ENCODE peak calls at places on chromosomes 16 and 17, in six cellular contexts. D, U, F, Z, X and S are unnamed samples.

GRCh38 chr16:66741131-66741900 is 10.1 kb downstream of the DYNC1LI2 start:
- DNase-seq in Z (peak; percentile 83), D (peak; percentile 76), U (peak; percentile 94), F (peak; percentile 91), X (peak; percentile 22), S (no peak)

GRCh38 chr16:72202014-72202413 is 30.1 kb upstream of the PMFBP1 start:
- DNase-seq in Z (no peak), D (no peak), F (no peak), X (no peak), U (no peak), S (no peak)

GRCh38 chr17:633133-633532 is 81.5 kb downstream of the VPS53 start:
- DNase-seq in F (no peak), X (no peak), D (no peak), U (no peak), Z (no peak), S (no peak)

GRCh38 chr17:12047977-12048376 is 27.3 kb downstream of the MAP2K4 start:
- DNase-seq in U (peak; percentile 20), Z (no peak), F (no peak), D (no peak), X (no peak), S (no peak)

GRCh38 chr17:37488009-37488604 is 1.6 kb upstream of the DUSP14 start:
- DNase-seq in X (peak; percentile 83), Z (no peak), F (peak; percentile 45), U (peak; percentile 94), D (peak; percentile 78), S (peak; percentile 58)

GRCh38 chr16:67538666-67539101 is 10.1 kb downstream of the RIPOR1 start:
- DNase-seq in Z (no peak), F (no peak), X (peak; percentile 56), D (no peak), U (peak; percentile 90), S (peak; percentile 74)

GRCh38 chr16:3235856-3236669 is 1.1 kb upstream of the ZNF200 start:
- DNase-seq in X (peak; percentile 42), U (peak; percentile 39), Z (peak; percentile 84), D (peak; percentile 27), F (peak; percentile 47), S (peak; percentile 63)

GRCh38 chr16:23107878-23108277 is 41.4 kb downstream of the USP31 start:
- DNase-seq in U (no peak), F (no peak), X (no peak), Z (no peak), D (no peak), S (no peak)

GRCh38 chr17:17757944-17758343 is 76.7 kb downstream of the RAI1 start:
- DNase-seq in Z (no peak), U (no peak), X (no peak), D (no peak), F (no peak), S (no peak)

GRCh38 chr17:56593741-56594527 is 435 bp downstream of the NOG start:
- DNase-seq in F (peak; percentile 63), X (no peak), Z (peak; percentile 85), D (peak; percentile 64), U (peak; percentile 66), S (peak; percentile 91)

GRCh38 chr17:15440347-15440746 is 27.1 kb downstream of the CDRT4 start:
- DNase-seq in D (no peak), F (no peak), Z (no peak), X (no peak), U (no peak), S (no peak)

GRCh38 chr17:46199379-46199778 is 6.2 kb upstream of the KANSL1 start:
- DNase-seq in U (peak; percentile 32), X (no peak), Z (no peak), F (no peak), D (no peak), S (no peak)

GRCh38 chr17:3852561-3852960 is 6.5 kb upstream of the NCBP3 start:
- DNase-seq in D (no peak), U (peak; percentile 56), Z (no peak), X (no peak), F (no peak), S (no peak)

GRCh38 chr17:2233441-2233947 is 70.1 kb downstream of the SMG6 start:
- DNase-seq in D (no peak), U (peak; percentile 49), F (no peak), Z (no peak), X (no peak), S (peak; percentile 55)
- H3K27ac ChIP-seq in D (no peak overlapping the region), U (no peak overlapping the region), F (peak overlapping the region; percentile 48), Z (peak overlapping the region; percentile 66), X (no peak overlapping the region), S (no peak overlapping the region)

GRCh38 chr16:58466396-58466795 is 33.5 kb upstream of the NDRG4 start:
- DNase-seq in X (no peak), U (no peak), F (no peak), Z (no peak), D (no peak), S (no peak)

GRCh38 chr16:58462997-58463891 is 36.7 kb upstream of the NDRG4 start:
- DNase-seq in X (no peak), F (no peak), Z (no peak), D (no peak), U (no peak), S (peak; percentile 78)

GRCh38 chr16:58464047-58464915 is 35.7 kb upstream of the NDRG4 start:
- DNase-seq in F (no peak), Z (no peak), X (no peak), D (peak; percentile 59), U (no peak), S (peak; percentile 79)

GRCh38 chr16:58465817-58466216 is 34.1 kb upstream of the NDRG4 start:
- DNase-seq in D (no peak), U (no peak), X (no peak), Z (no peak), F (no peak), S (no peak)

DNA sequence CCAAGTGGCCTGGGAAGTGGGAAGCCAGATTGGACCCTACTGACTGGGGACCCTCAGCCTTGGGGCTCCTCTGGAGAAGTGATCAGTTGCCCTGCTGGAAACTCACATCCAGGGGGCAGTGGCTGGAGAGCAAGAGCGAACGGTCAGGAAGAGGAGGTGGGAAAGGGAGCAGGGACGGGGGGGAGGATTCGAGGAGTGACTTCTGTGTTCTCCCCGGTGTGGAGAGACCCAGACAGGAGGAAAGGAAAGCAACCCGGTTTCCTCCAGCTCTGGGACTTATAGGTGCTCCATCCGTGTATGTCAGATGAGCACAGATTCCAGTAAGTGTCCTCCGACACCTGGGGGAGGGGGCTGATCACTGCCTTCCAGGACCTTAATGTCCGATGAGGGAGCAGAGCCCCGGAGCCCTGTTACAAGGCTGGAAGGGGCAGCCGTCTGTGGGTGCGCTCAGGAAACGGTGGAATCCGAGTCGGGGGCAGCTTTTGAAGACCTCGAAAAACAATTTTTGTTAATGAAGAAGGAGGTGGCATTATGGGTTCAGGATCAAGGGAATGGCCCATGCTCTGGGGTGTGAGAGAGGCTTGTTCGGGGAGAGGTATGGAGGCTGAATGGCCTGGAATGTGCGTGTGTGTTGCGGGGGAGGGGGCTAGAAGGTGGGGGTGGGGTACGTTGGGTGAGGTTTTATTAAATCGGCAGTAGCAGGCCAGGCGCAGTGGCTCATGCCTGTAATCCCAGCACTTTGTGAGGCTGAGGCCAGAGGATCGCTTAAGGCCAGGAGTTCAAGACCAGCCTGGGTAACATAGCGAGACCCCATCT is 34.8 kb upstream of the NDRG4 start:
- DNase-seq in Z (no peak), X (peak; percentile 78), D (no peak), F (no peak), U (no peak), S (peak; percentile 87)
- H3K4me3 ChIP-seq in Z (peak overlapping the region; percentile 52), X (peak overlapping the region; percentile 15), D (no peak overlapping the region), F (peak overlapping the region; percentile 64), U (peak overlapping the region; percentile 57), S (peak overlapping the region; percentile 89)

DNA sequence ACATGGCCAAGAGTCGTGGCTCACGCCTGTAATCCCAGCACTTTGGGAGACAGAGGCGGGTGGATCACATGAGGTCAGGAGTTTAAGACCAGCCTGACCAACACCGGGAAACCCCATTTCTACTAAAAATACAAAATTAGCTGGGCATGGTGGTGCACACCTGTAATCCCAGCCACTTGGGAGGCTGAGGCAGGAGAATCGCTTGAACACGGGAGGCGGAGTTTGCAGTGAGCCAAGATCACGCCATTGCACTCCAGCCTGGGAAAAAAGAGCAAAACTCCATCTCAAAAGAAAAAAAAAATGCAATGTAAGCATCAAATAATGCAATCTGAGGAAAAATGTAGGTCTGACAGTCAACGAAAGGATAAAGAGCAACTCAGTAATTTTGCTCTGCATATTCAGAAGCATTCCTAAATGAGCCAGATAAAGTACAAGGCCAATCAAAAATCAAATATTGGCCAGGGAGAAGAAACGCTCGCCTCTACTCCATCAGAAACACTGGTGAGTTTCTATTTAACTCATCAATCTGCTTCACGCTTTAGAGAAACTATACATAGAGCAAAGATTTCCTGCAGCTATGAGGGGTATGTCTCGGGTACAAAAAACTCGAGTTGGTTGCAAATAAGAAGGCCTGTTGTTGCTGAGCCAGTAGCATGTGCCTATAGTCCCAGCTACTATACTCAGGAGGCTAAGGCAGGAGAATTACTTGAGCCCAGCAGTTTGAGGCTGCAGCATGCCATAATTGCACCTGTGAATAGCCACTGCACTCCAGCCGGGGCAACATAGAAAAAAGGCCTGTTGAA is 3.7 kb downstream of the TXNDC11 start:
- DNase-seq in F (no peak), Z (no peak), U (no peak), D (no peak), X (no peak), S (no peak)
- H3K4me1 ChIP-seq in F (peaks cover 6% of the 10 kb centered on the region), Z (peaks cover 63% of the 10 kb centered on the region), U (peaks cover 39% of the 10 kb centered on the region), D (peaks cover 53% of the 10 kb centered on the region), X (no peaks in the 10 kb centered on the region), S (peaks cover 14% of the 10 kb centered on the region)

GRCh38 chr16:1531638-1531910 is 1.9 kb upstream of the TMEM204 start:
- DNase-seq in X (no peak), D (no peak), F (no peak), U (no peak), Z (no peak), S (no peak)

GRCh38 chr16:1532081-1532760 is 1.2 kb upstream of the TMEM204 start:
- DNase-seq in F (no peak), Z (no peak), U (no peak), D (no peak), X (no peak), S (no peak)

GRCh38 chr16:1530883-1531637 is 2.4 kb upstream of the TMEM204 start:
- DNase-seq in F (no peak), U (peak; percentile 86), X (no peak), D (peak; percentile 69), Z (no peak), S (no peak)

GRCh38 chr16:1528921-1529537 is 4.4 kb upstream of the TMEM204 start:
- DNase-seq in D (no peak), U (no peak), X (no peak), Z (no peak), F (no peak), S (no peak)

GRCh38 chr16:1530349-1530882 is 3.0 kb upstream of the TMEM204 start:
- DNase-seq in X (no peak), Z (no peak), D (no peak), F (no peak), U (no peak), S (no peak)
- H3K27ac ChIP-seq in X (no peak overlapping the region), Z (peak overlapping the region; percentile 92), D (peak overlapping the region; percentile 97), F (peak overlapping the region; percentile 95), U (no peak overlapping the region), S (no peak overlapping the region)